ENCODE peak calls at places on chromosomes 12 and 14, in eight cellular contexts. One of them, this sample, is unnamed. For H3K27me3 and H3K4me1, the result is how much of the 10 kb centered on the place peaks cover.

GRCh38 chr14:99944241-99944651 is 121.0 kb upstream of the EVL start:
- DNase-seq in stomach: peak
- DNase-seq in heart right ventricle: no peak
- DNase-seq in fibroblast of lung: no peak
- DNase-seq in K562: no peak
- DNase-seq in SJSA1: no peak
- DNase-seq in CD8-positive, alpha-beta memory T cell: no peak
- DNase-seq in mammary epithelial cell: no peak
- DNase-seq in this sample: no peak

GRCh38 chr14:53850714-53851296 is 105.8 kb downstream of the BMP4 start:
- DNase-seq in stomach: no peak
- DNase-seq in heart right ventricle: no peak
- DNase-seq in fibroblast of lung: peak
- DNase-seq in K562: no peak
- DNase-seq in SJSA1: no peak
- DNase-seq in CD8-positive, alpha-beta memory T cell: no peak
- DNase-seq in mammary epithelial cell: peak
- DNase-seq in this sample: no peak

GRCh38 chr14:58535084-58535483 is 102.7 kb upstream of the DACT1 start:
- DNase-seq in stomach: no peak
- DNase-seq in heart right ventricle: no peak
- DNase-seq in fibroblast of lung: peak
- DNase-seq in K562: no peak
- DNase-seq in SJSA1: no peak
- DNase-seq in CD8-positive, alpha-beta memory T cell: no peak
- DNase-seq in mammary epithelial cell: no peak
- DNase-seq in this sample: peak

GRCh38 chr12:108115746-108116125 is 13.4 kb upstream of the WSCD2 start:
- DNase-seq in stomach: no peak
- DNase-seq in heart right ventricle: no peak
- DNase-seq in fibroblast of lung: no peak
- DNase-seq in K562: no peak
- DNase-seq in SJSA1: no peak
- DNase-seq in CD8-positive, alpha-beta memory T cell: no peak
- DNase-seq in mammary epithelial cell: no peak
- DNase-seq in this sample: no peak

GRCh38 chr14:38065101-38065762 is 142.5 kb upstream of the SSTR1 start:
- DNase-seq in stomach: no peak
- DNase-seq in heart right ventricle: no peak
- DNase-seq in fibroblast of lung: no peak
- DNase-seq in K562: no peak
- DNase-seq in SJSA1: no peak
- DNase-seq in CD8-positive, alpha-beta memory T cell: peak
- DNase-seq in mammary epithelial cell: no peak
- DNase-seq in this sample: no peak

GRCh38 chr12:334114-334513 is 55.0 kb downstream of the KDM5A start:
- DNase-seq in stomach: no peak
- DNase-seq in heart right ventricle: no peak
- DNase-seq in fibroblast of lung: no peak
- DNase-seq in K562: no peak
- DNase-seq in SJSA1: no peak
- DNase-seq in CD8-positive, alpha-beta memory T cell: no peak
- DNase-seq in mammary epithelial cell: no peak
- DNase-seq in this sample: no peak

GRCh38 chr12:53481957-53482586 is 17.2 kb downstream of the MAP3K12 start:
- DNase-seq in stomach: no peak
- DNase-seq in heart right ventricle: no peak
- DNase-seq in fibroblast of lung: no peak
- DNase-seq in K562: no peak
- DNase-seq in SJSA1: no peak
- DNase-seq in CD8-positive, alpha-beta memory T cell: no peak
- DNase-seq in mammary epithelial cell: no peak
- DNase-seq in this sample: peak

GRCh38 chr12:127655691-127656090 is 611.3 kb upstream of the TMEM132C start:
- DNase-seq in stomach: no peak
- DNase-seq in heart right ventricle: no peak
- DNase-seq in fibroblast of lung: peak
- DNase-seq in K562: no peak
- DNase-seq in SJSA1: no peak
- DNase-seq in CD8-positive, alpha-beta memory T cell: no peak
- DNase-seq in mammary epithelial cell: no peak
- DNase-seq in this sample: no peak

GRCh38 chr14:105538481-105539049 is 12.2 kb downstream of the TMEM121 start:
- DNase-seq in stomach: no peak
- DNase-seq in heart right ventricle: no peak
- DNase-seq in fibroblast of lung: no peak
- DNase-seq in K562: no peak
- DNase-seq in SJSA1: no peak
- DNase-seq in CD8-positive, alpha-beta memory T cell: no peak
- DNase-seq in mammary epithelial cell: no peak
- DNase-seq in this sample: no peak

GRCh38 chr14:55336161-55336560 is 64.9 kb downstream of the FBXO34 start:
- DNase-seq in stomach: peak
- DNase-seq in heart right ventricle: no peak
- DNase-seq in fibroblast of lung: no peak
- DNase-seq in K562: no peak
- DNase-seq in SJSA1: no peak
- DNase-seq in CD8-positive, alpha-beta memory T cell: peak
- DNase-seq in mammary epithelial cell: peak
- DNase-seq in this sample: no peak

GRCh38 chr14:104390941-104391901 is 188.3 kb upstream of the C14orf180 start:
- DNase-seq in stomach: peak
- DNase-seq in heart right ventricle: no peak
- DNase-seq in fibroblast of lung: no peak
- DNase-seq in K562: no peak
- DNase-seq in SJSA1: no peak
- DNase-seq in CD8-positive, alpha-beta memory T cell: peak
- DNase-seq in mammary epithelial cell: no peak
- DNase-seq in this sample: no peak

GRCh38 chr14:33922125-33922524 is 28.7 kb downstream of the EGLN3 start:
- DNase-seq in stomach: no peak
- DNase-seq in heart right ventricle: no peak
- DNase-seq in fibroblast of lung: peak
- DNase-seq in K562: no peak
- DNase-seq in SJSA1: no peak
- DNase-seq in CD8-positive, alpha-beta memory T cell: no peak
- DNase-seq in mammary epithelial cell: peak
- DNase-seq in this sample: peak

GRCh38 chr14:93669632-93670031 is 118.7 kb downstream of the PRIMA1 start:
- DNase-seq in stomach: no peak
- DNase-seq in heart right ventricle: no peak
- DNase-seq in fibroblast of lung: no peak
- DNase-seq in K562: no peak
- DNase-seq in SJSA1: no peak
- DNase-seq in CD8-positive, alpha-beta memory T cell: no peak
- DNase-seq in mammary epithelial cell: no peak
- DNase-seq in this sample: no peak

GRCh38 chr12:82325540-82326336 is 32.4 kb downstream of the CCDC59 start:
- DNase-seq in stomach: no peak
- DNase-seq in heart right ventricle: no peak
- DNase-seq in fibroblast of lung: no peak
- DNase-seq in K562: no peak
- DNase-seq in SJSA1: no peak
- DNase-seq in CD8-positive, alpha-beta memory T cell: no peak
- DNase-seq in mammary epithelial cell: no peak
- DNase-seq in this sample: no peak

GRCh38 chr12:27781680-27782079 is 1.6 kb upstream of the MANSC4 start:
- DNase-seq in stomach: no peak
- DNase-seq in heart right ventricle: no peak
- DNase-seq in fibroblast of lung: peak
- DNase-seq in K562: no peak
- DNase-seq in SJSA1: no peak
- DNase-seq in CD8-positive, alpha-beta memory T cell: no peak
- DNase-seq in mammary epithelial cell: peak
- DNase-seq in this sample: no peak

GRCh38 chr12:19837543-19837942 is 398.3 kb downstream of the AEBP2 start:
- DNase-seq in stomach: no peak
- DNase-seq in heart right ventricle: no peak
- DNase-seq in fibroblast of lung: no peak
- DNase-seq in K562: no peak
- DNase-seq in SJSA1: no peak
- DNase-seq in CD8-positive, alpha-beta memory T cell: no peak
- DNase-seq in mammary epithelial cell: no peak
- DNase-seq in this sample: no peak

DNA sequence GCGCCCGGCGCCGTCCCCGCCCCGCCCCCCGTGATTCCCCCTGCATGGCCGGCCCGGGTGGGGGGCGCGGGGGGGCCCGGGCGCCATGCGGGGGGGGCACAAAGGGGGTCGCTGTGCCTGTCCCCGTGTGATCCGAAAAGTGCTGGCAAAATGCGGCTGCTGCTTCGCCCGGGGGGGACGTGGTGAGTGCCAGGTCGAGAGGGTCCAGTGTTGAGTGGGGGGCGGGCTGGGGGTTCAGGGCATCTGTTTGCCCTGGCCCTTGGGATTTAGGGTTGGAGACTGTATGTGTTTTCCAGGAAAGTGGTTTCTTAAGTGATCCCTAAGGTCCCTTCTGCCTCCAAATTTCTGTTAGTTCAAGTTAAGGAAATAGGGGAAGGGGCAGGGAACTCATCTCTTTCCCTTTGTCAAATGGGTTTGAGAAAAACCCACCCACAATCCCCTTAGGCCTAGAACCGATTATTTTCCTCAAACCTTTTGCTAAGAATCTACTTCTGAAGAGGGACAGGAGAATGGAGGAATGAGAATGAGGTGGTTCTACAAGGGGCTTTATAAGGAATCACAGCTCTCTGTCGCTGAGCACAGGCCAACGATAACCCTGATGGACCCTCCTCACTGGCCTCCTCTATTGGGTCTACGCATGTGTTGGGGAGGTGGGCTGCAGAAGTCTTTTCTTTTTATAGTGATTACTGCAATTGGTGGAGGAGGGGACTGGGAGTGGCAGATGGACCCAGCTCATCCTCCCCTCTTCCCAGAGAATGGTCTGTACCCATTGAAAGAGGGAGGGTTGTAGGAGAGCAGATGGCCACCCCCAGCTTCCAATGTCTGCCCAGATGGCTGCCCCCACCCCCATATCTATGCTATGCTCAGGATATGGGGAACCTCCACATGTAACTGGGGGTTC is 825 bp downstream of the ARHGEF25 start:
- DNase-seq in stomach: no peak
- DNase-seq in heart right ventricle: no peak
- DNase-seq in fibroblast of lung: no peak
- DNase-seq in K562: no peak
- DNase-seq in SJSA1: peak
- DNase-seq in CD8-positive, alpha-beta memory T cell: no peak
- DNase-seq in mammary epithelial cell: no peak
- DNase-seq in this sample: no peak
- H3K27me3 ChIP-seq in stomach: under half
- H3K27me3 ChIP-seq in heart right ventricle: under half
- H3K27me3 ChIP-seq in fibroblast of lung: under half
- H3K27me3 ChIP-seq in K562: under half
- H3K27me3 ChIP-seq in SJSA1: under half
- H3K27me3 ChIP-seq in CD8-positive, alpha-beta memory T cell: under half
- H3K27me3 ChIP-seq in mammary epithelial cell: under half
- H3K27me3 ChIP-seq in this sample: under half

DNA sequence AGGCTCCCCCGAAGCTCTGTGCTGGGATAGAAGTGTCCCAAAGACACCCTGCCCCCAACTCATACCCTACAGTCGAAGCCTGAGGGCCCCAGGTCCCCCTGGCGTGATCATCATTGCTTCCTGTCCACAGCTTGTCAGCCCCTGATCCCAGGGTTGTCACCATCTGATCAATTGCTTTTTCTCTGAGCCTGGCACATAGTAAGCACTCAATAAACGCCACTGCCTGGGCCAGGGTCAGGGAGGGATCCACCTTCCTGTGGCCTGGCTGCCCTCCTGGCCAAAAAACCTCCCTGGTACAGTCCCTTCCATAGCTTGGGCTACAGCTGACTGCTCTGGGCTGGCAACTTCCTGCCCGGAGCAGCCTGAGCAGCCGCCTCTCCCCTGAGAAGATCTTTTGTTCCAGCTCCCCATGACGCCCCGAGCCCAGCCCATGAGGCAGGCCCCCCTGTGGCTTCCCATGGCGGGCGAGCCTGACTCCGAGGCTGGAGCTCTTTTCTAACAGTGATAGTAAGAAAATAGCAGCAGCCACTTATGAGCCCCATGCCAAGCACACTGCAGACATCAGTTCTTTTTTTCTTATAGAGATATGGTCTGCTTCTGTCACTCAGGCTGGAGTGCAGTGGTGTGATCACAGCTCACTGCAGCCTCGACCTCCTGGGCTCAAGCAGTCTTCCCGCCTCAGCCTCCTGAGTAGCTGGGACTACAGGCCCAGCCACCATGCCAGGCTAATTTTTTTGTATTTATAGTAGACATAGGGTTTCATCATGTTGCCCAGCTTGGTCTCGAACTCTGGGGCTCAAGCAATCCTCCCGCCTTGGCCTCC is 6.5 kb downstream of the SH2B3 start:
- DNase-seq in stomach: no peak
- DNase-seq in heart right ventricle: no peak
- DNase-seq in fibroblast of lung: peak
- DNase-seq in K562: no peak
- DNase-seq in SJSA1: no peak
- DNase-seq in CD8-positive, alpha-beta memory T cell: no peak
- DNase-seq in mammary epithelial cell: no peak
- DNase-seq in this sample: peak
- H3K4me1 ChIP-seq in stomach: half or more
- H3K4me1 ChIP-seq in heart right ventricle: half or more
- H3K4me1 ChIP-seq in fibroblast of lung: half or more
- H3K4me1 ChIP-seq in K562: half or more
- H3K4me1 ChIP-seq in SJSA1: half or more
- H3K4me1 ChIP-seq in CD8-positive, alpha-beta memory T cell: half or more
- H3K4me1 ChIP-seq in mammary epithelial cell: under half
- H3K4me1 ChIP-seq in this sample: under half

DNA sequence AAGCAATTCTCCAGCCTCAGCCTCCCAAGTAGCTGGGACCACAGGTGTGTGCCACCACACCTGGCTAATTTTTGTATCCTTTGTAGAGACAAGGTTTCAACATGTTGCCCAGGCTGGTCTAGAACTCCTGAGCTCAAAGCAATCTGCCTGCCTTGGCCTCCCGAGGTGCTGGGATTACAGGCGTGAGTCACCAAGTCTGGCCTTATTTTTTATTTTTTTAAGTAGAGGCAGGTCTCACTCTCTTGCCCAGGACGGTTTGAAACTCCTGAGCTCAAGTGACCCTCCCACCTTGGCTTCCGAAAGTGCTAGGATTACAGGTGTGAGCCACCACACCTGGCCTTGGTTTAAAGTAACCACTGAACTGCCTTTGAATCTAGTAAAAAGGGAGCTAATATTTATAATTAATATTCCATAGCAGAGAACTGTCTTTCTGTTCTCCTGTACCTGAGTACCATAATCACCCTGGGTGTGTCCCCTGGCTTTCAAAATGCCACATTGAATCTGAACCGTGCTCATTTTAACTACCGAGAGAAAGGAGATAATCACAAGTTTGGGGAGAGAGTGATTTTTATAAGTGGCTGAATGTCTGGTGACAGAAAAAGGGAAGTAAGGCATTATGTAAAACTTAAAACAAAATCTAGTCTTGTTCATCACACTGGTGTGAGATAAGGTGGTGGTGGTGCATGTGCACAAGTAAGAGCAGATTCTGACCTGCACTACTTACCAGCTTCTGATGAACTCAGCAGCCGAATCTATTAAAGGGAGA is 56.6 kb downstream of the SPPL3 start:
- DNase-seq in stomach: no peak
- DNase-seq in heart right ventricle: no peak
- DNase-seq in fibroblast of lung: no peak
- DNase-seq in K562: no peak
- DNase-seq in SJSA1: no peak
- DNase-seq in CD8-positive, alpha-beta memory T cell: no peak
- DNase-seq in mammary epithelial cell: no peak
- DNase-seq in this sample: no peak
- H3K27me3 ChIP-seq in stomach: under half
- H3K27me3 ChIP-seq in heart right ventricle: under half
- H3K27me3 ChIP-seq in fibroblast of lung: under half
- H3K27me3 ChIP-seq in K562: under half
- H3K27me3 ChIP-seq in SJSA1: under half
- H3K27me3 ChIP-seq in CD8-positive, alpha-beta memory T cell: under half
- H3K27me3 ChIP-seq in mammary epithelial cell: under half
- H3K27me3 ChIP-seq in this sample: under half

GRCh38 chr12:45260481-45260824 is 44.6 kb downstream of the ANO6 start:
- DNase-seq in stomach: no peak
- DNase-seq in heart right ventricle: no peak
- DNase-seq in fibroblast of lung: no peak
- DNase-seq in K562: no peak
- DNase-seq in SJSA1: no peak
- DNase-seq in CD8-positive, alpha-beta memory T cell: no peak
- DNase-seq in mammary epithelial cell: no peak
- DNase-seq in this sample: no peak
- H3K4me1 ChIP-seq in stomach: half or more
- H3K4me1 ChIP-seq in heart right ventricle: half or more
- H3K4me1 ChIP-seq in fibroblast of lung: under half
- H3K4me1 ChIP-seq in K562: under half
- H3K4me1 ChIP-seq in SJSA1: under half
- H3K4me1 ChIP-seq in CD8-positive, alpha-beta memory T cell: under half
- H3K4me1 ChIP-seq in mammary epithelial cell: under half
- H3K4me1 ChIP-seq in this sample: under half

This sample was measured in cardiac muscle cell.